ENCODE peak calls at places on chromosome 2, in ten cellular contexts. One of them, this sample, is unnamed.

GRCh38 chr2:55419236-55419513 is 481 bp downstream of the CCDC88A start:
- DNase-seq in tibial nerve: peak
- DNase-seq in HFFc6: no peak
- DNase-seq in fibroblast of the aortic adventitia: peak
- DNase-seq in psoas muscle: peak
- DNase-seq in fibroblast of lung: peak
- DNase-seq in endothelial cell: no peak
- DNase-seq in H1: no peak
- DNase-seq in dorsolateral prefrontal cortex: no peak
- DNase-seq in uterus: no peak
- DNase-seq in this sample: peak

GRCh38 chr2:27264753-27265535 is 2.1 kb upstream of the SLC30A3 start:
- DNase-seq in tibial nerve: no peak
- DNase-seq in HFFc6: peak
- DNase-seq in fibroblast of the aortic adventitia: no peak
- DNase-seq in psoas muscle: peak
- DNase-seq in fibroblast of lung: peak
- DNase-seq in endothelial cell: peak
- DNase-seq in H1: no peak
- DNase-seq in dorsolateral prefrontal cortex: peak
- DNase-seq in uterus: peak
- DNase-seq in this sample: peak

GRCh38 chr2:229265727-229266126 is 5.4 kb downstream of the PID1 start:
- DNase-seq in tibial nerve: no peak
- DNase-seq in HFFc6: no peak
- DNase-seq in fibroblast of the aortic adventitia: peak
- DNase-seq in psoas muscle: no peak
- DNase-seq in fibroblast of lung: peak
- DNase-seq in endothelial cell: no peak
- DNase-seq in H1: no peak
- DNase-seq in dorsolateral prefrontal cortex: no peak
- DNase-seq in uterus: no peak
- DNase-seq in this sample: no peak

GRCh38 chr2:203463176-203463797 is 71.8 kb downstream of the RAPH1 start:
- DNase-seq in tibial nerve: no peak
- DNase-seq in HFFc6: no peak
- DNase-seq in fibroblast of the aortic adventitia: peak
- DNase-seq in psoas muscle: no peak
- DNase-seq in fibroblast of lung: peak
- DNase-seq in endothelial cell: no peak
- DNase-seq in H1: no peak
- DNase-seq in dorsolateral prefrontal cortex: no peak
- DNase-seq in uterus: no peak
- DNase-seq in this sample: peak

GRCh38 chr2:19786408-19787058 is 115.2 kb downstream of the TTC32 start:
- DNase-seq in tibial nerve: no peak
- DNase-seq in HFFc6: peak
- DNase-seq in fibroblast of the aortic adventitia: peak
- DNase-seq in psoas muscle: no peak
- DNase-seq in fibroblast of lung: peak
- DNase-seq in endothelial cell: no peak
- DNase-seq in H1: no peak
- DNase-seq in dorsolateral prefrontal cortex: no peak
- DNase-seq in uterus: no peak
- DNase-seq in this sample: peak

GRCh38 chr2:33321236-33321731 is 155.2 kb upstream of the RASGRP3 start:
- DNase-seq in tibial nerve: no peak
- DNase-seq in HFFc6: peak
- DNase-seq in fibroblast of the aortic adventitia: peak
- DNase-seq in psoas muscle: no peak
- DNase-seq in fibroblast of lung: peak
- DNase-seq in endothelial cell: no peak
- DNase-seq in H1: no peak
- DNase-seq in dorsolateral prefrontal cortex: no peak
- DNase-seq in uterus: no peak
- DNase-seq in this sample: peak

GRCh38 chr2:186576614-186577013 is 13.2 kb upstream of the ITGAV start:
- DNase-seq in tibial nerve: no peak
- DNase-seq in HFFc6: peak
- DNase-seq in fibroblast of the aortic adventitia: peak
- DNase-seq in psoas muscle: no peak
- DNase-seq in fibroblast of lung: peak
- DNase-seq in endothelial cell: no peak
- DNase-seq in H1: no peak
- DNase-seq in dorsolateral prefrontal cortex: no peak
- DNase-seq in uterus: no peak
- DNase-seq in this sample: peak

GRCh38 chr2:195758846-195759245 is 101.8 kb downstream of the SLC39A10 start:
- DNase-seq in tibial nerve: no peak
- DNase-seq in HFFc6: no peak
- DNase-seq in fibroblast of the aortic adventitia: no peak
- DNase-seq in psoas muscle: no peak
- DNase-seq in fibroblast of lung: no peak
- DNase-seq in endothelial cell: no peak
- DNase-seq in H1: no peak
- DNase-seq in dorsolateral prefrontal cortex: no peak
- DNase-seq in uterus: no peak
- DNase-seq in this sample: no peak

GRCh38 chr2:112784199-112785189 is at the start of gene IL1A:
- DNase-seq in tibial nerve: no peak
- DNase-seq in HFFc6: no peak
- DNase-seq in fibroblast of the aortic adventitia: peak
- DNase-seq in psoas muscle: no peak
- DNase-seq in fibroblast of lung: peak
- DNase-seq in endothelial cell: no peak
- DNase-seq in H1: peak
- DNase-seq in dorsolateral prefrontal cortex: no peak
- DNase-seq in uterus: no peak
- DNase-seq in this sample: peak

GRCh38 chr2:98444436-98445166 is at the start of gene INPP4A:
- DNase-seq in tibial nerve: no peak
- DNase-seq in HFFc6: peak
- DNase-seq in fibroblast of the aortic adventitia: peak
- DNase-seq in psoas muscle: peak
- DNase-seq in fibroblast of lung: peak
- DNase-seq in endothelial cell: peak
- DNase-seq in H1: no peak
- DNase-seq in dorsolateral prefrontal cortex: peak
- DNase-seq in uterus: peak
- DNase-seq in this sample: peak
- TF ChIP-seq CTCF in tibial nerve: peak
- TF ChIP-seq CTCF in HFFc6: peak
- TF ChIP-seq CTCF in fibroblast of the aortic adventitia: no peak
- TF ChIP-seq CTCF in psoas muscle: peak
- TF ChIP-seq CTCF in fibroblast of lung: no peak
- TF ChIP-seq CTCF in endothelial cell: no peak
- TF ChIP-seq CTCF in H1: peak
- TF ChIP-seq CTCF in dorsolateral prefrontal cortex: no peak
- TF ChIP-seq CTCF in uterus: peak
- TF ChIP-seq CTCF in this sample: no peak

GRCh38 chr2:70959271-70959761 is 19.1 kb upstream of the ANKRD53 start:
- DNase-seq in tibial nerve: no peak
- DNase-seq in HFFc6: no peak
- DNase-seq in fibroblast of the aortic adventitia: no peak
- DNase-seq in psoas muscle: no peak
- DNase-seq in fibroblast of lung: no peak
- DNase-seq in endothelial cell: no peak
- DNase-seq in H1: no peak
- DNase-seq in dorsolateral prefrontal cortex: no peak
- DNase-seq in uterus: no peak
- DNase-seq in this sample: no peak

GRCh38 chr2:70960833-70961647 is 17.4 kb upstream of the ANKRD53 start:
- DNase-seq in tibial nerve: no peak
- DNase-seq in HFFc6: no peak
- DNase-seq in fibroblast of the aortic adventitia: no peak
- DNase-seq in psoas muscle: no peak
- DNase-seq in fibroblast of lung: no peak
- DNase-seq in endothelial cell: no peak
- DNase-seq in H1: no peak
- DNase-seq in dorsolateral prefrontal cortex: no peak
- DNase-seq in uterus: no peak
- DNase-seq in this sample: no peak

GRCh38 chr2:70961648-70961994 is 16.8 kb upstream of the ANKRD53 start:
- DNase-seq in tibial nerve: no peak
- DNase-seq in HFFc6: no peak
- DNase-seq in fibroblast of the aortic adventitia: no peak
- DNase-seq in psoas muscle: no peak
- DNase-seq in fibroblast of lung: no peak
- DNase-seq in endothelial cell: no peak
- DNase-seq in H1: no peak
- DNase-seq in dorsolateral prefrontal cortex: no peak
- DNase-seq in uterus: no peak
- DNase-seq in this sample: no peak

GRCh38 chr2:70958759-70959158 is 19.7 kb upstream of the ANKRD53 start:
- DNase-seq in tibial nerve: no peak
- DNase-seq in HFFc6: no peak
- DNase-seq in fibroblast of the aortic adventitia: no peak
- DNase-seq in psoas muscle: no peak
- DNase-seq in fibroblast of lung: no peak
- DNase-seq in endothelial cell: no peak
- DNase-seq in H1: no peak
- DNase-seq in dorsolateral prefrontal cortex: no peak
- DNase-seq in uterus: no peak
- DNase-seq in this sample: no peak

GRCh38 chr2:70959851-70960832 is 18.3 kb upstream of the ANKRD53 start:
- DNase-seq in tibial nerve: no peak
- DNase-seq in HFFc6: no peak
- DNase-seq in fibroblast of the aortic adventitia: no peak
- DNase-seq in psoas muscle: no peak
- DNase-seq in fibroblast of lung: no peak
- DNase-seq in endothelial cell: no peak
- DNase-seq in H1: no peak
- DNase-seq in dorsolateral prefrontal cortex: no peak
- DNase-seq in uterus: no peak
- DNase-seq in this sample: no peak
- TF ChIP-seq CTCF in tibial nerve: no peak
- TF ChIP-seq CTCF in HFFc6: peak
- TF ChIP-seq CTCF in fibroblast of the aortic adventitia: no peak
- TF ChIP-seq CTCF in psoas muscle: no peak
- TF ChIP-seq CTCF in fibroblast of lung: no peak
- TF ChIP-seq CTCF in endothelial cell: peak
- TF ChIP-seq CTCF in H1: peak
- TF ChIP-seq CTCF in dorsolateral prefrontal cortex: no peak
- TF ChIP-seq CTCF in uterus: no peak
- TF ChIP-seq CTCF in this sample: peak

DNA sequence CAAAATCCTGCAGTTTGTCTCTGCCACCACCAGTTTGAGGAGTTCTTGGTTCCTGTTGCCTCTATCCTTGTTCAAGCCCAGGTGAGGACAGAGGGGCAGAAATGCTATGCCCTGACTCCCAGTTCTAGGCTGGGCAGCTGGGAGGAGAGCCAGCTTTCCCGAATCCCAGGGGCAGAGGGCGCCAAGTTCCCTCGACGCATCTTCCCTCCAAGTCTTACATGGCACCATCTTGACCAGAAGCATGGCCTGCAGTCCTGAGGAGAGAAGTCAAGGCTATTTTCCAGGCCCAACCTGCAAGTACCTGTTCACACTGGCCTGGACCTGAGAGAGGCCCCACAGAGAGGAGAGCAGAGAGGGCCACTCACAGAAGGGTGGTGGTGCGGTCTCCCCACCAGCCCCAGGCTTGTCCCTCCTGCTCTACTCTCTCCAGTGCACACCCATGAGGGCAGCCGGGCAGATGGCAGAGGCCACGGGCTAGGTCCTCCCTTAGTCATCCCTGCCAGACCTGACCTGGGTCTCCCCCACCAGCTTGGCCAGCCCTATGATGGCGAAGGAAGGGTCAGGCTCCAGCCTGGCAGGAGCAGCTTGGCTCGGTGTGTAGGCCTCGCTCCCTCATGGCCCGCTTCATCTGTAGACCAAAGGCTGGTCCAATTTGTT is 115.7 kb upstream of the MSTN start:
- DNase-seq in tibial nerve: no peak
- DNase-seq in HFFc6: no peak
- DNase-seq in fibroblast of the aortic adventitia: no peak
- DNase-seq in psoas muscle: no peak
- DNase-seq in fibroblast of lung: no peak
- DNase-seq in endothelial cell: no peak
- DNase-seq in H1: no peak
- DNase-seq in dorsolateral prefrontal cortex: no peak
- DNase-seq in uterus: no peak
- DNase-seq in this sample: no peak
- TF ChIP-seq CTCF in tibial nerve: no peak
- TF ChIP-seq CTCF in HFFc6: no peak
- TF ChIP-seq CTCF in fibroblast of the aortic adventitia: no peak
- TF ChIP-seq CTCF in psoas muscle: no peak
- TF ChIP-seq CTCF in fibroblast of lung: no peak
- TF ChIP-seq CTCF in endothelial cell: no peak
- TF ChIP-seq CTCF in H1: no peak
- TF ChIP-seq CTCF in dorsolateral prefrontal cortex: no peak
- TF ChIP-seq CTCF in uterus: no peak
- TF ChIP-seq CTCF in this sample: no peak

GRCh38 chr2:219997341-219997851 is 370.0 kb downstream of the SLC4A3 start:
- DNase-seq in tibial nerve: peak
- DNase-seq in HFFc6: no peak
- DNase-seq in fibroblast of the aortic adventitia: peak
- DNase-seq in psoas muscle: no peak
- DNase-seq in fibroblast of lung: peak
- DNase-seq in endothelial cell: peak
- DNase-seq in H1: peak
- DNase-seq in dorsolateral prefrontal cortex: no peak
- DNase-seq in uterus: peak
- DNase-seq in this sample: peak
- TF ChIP-seq CTCF in tibial nerve: peak
- TF ChIP-seq CTCF in HFFc6: peak
- TF ChIP-seq CTCF in fibroblast of the aortic adventitia: peak
- TF ChIP-seq CTCF in psoas muscle: no peak
- TF ChIP-seq CTCF in fibroblast of lung: peak
- TF ChIP-seq CTCF in endothelial cell: peak
- TF ChIP-seq CTCF in H1: peak
- TF ChIP-seq CTCF in dorsolateral prefrontal cortex: peak
- TF ChIP-seq CTCF in uterus: peak
- TF ChIP-seq CTCF in this sample: peak

This sample was measured in cardiac fibroblast.